ENCODE peak calls at places on chromosomes 5 and 9, in eight cellular contexts. V is A549, J is GM12892, C is right lobe of liver, Z is NB4, B is transverse colon, F is breast epithelium, H is ovary. S is an unnamed sample.

GRCh38 chr5:76544268-76544926 is 78.8 kb downstream of the F2RL2 start:
- DNase-seq in V (peak; percentile 44), J (no peak), C (peak; percentile 51), Z (peak; percentile 81), B (peak; percentile 70), F (no peak), H (no peak), S (peak; percentile 78)

GRCh38 chr5:147391781-147392180 is 118.1 kb downstream of the DPYSL3 start:
- DNase-seq in V (peak; percentile 48), J (no peak), C (no peak), Z (peak; percentile 57), B (peak; percentile 48), F (no peak), H (peak; percentile 43), S (peak; percentile 51)

GRCh38 chr5:125059255-125060050 is 313.0 kb upstream of the ZNF608 start:
- DNase-seq in V (no peak), J (no peak), C (no peak), Z (no peak), B (no peak), F (no peak), H (no peak), S (no peak)

GRCh38 chr5:6543830-6544560 is 88.8 kb downstream of the NSUN2 start:
- DNase-seq in V (no peak), J (no peak), C (no peak), Z (no peak), B (no peak), F (no peak), H (no peak), S (no peak)

GRCh38 chr9:113659039-113659438 is 195.5 kb downstream of the RGS3 start:
- DNase-seq in V (no peak), J (no peak), C (no peak), Z (no peak), B (no peak), F (no peak), H (no peak), S (no peak)

GRCh38 chr9:137691648-137692357 is 73.0 kb downstream of the EHMT1 start:
- DNase-seq in V (no peak), J (no peak), C (no peak), Z (peak; percentile 74), B (no peak), F (no peak), H (no peak), S (no peak)

GRCh38 chr9:15509931-15510788 is 610 bp downstream of the PSIP1 start:
- DNase-seq in V (peak; percentile 27), J (peak; percentile 56), C (peak; percentile 57), Z (peak; percentile 74), B (peak; percentile 47), F (no peak), H (peak; percentile 48), S (peak; percentile 84)

GRCh38 chr9:129258124-129258822 is 80.2 kb upstream of the IER5L start:
- DNase-seq in V (peak; percentile 98), J (peak; percentile 60), C (peak; percentile 88), Z (peak; percentile 60), B (peak; percentile 81), F (peak; percentile 92), H (peak; percentile 96), S (peak; percentile 71)

DNA sequence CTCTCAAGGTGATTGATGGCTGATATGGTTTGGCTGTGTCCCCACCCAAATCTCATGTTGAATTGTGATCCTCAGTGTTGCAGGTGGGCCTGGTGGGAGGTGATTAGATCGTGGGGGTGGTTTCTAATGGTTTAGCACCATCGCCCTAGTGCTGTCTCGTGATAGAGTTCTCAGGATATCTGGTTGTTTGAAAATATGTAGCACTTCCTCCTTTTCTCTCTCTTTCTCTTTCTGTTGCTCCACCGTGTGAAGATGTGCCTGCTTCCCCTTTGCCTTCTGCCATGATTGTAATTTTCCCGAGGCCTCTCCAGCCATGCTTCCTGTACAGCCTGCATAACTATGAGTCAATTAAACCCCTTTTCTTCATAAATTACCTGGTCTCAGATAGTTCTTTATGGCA is 111.6 kb downstream of the SREK1 start:
- DNase-seq in V (no peak), J (no peak), C (no peak), Z (peak; percentile 5), B (no peak), F (no peak), H (no peak), S (no peak)
- TF ChIP-seq POLR2A in V (no peak), J (no peak), C (no peak), Z (no peak), B (no peak), F (no peak), H (no peak), S (no peak)

DNA sequence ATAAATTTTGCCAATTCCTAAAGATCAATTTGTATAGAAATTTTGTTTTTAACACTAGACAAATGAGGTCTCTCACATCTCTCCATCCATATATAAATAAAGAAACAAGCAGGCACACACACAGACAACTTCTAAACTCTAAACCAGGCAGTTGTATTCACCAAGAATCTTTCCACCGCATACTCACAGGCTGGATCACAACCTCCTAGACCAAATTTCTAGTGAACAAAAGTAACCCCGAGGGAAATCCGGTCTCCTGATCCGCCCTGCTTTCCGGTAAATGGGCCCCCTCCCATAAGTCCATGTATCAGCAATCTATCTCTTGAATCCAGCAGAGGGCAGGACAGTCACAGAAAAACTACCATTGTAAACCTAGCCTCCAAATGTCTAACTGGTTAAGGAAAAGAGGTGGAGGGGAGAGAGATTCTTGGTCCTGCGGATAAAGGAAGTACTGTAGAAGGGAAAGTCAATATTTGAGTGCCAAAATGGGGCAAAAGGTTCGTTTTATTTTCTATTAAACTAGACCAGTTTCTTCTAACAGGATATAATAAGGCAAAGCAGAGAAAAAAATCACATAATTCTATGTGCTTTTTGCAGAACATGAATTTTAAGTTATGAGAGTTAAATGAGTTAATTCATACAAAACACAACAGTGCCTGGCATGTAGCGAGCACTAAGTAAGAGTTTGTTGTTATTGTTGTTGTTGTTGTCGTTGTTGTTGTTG is 4.8 kb upstream of the SMU1 start:
- DNase-seq in V (peak; percentile 91), J (peak; percentile 42), C (peak; percentile 43), Z (peak; percentile 98), B (peak; percentile 54), F (peak; percentile 50), H (peak; percentile 75), S (peak; percentile 87)
- TF ChIP-seq POLR2A in V (no peak), J (no peak), C (no peak), Z (peak; percentile 41), B (no peak), F (no peak), H (no peak), S (no peak)

GRCh38 chr5:177350776-177351391 is 584 bp downstream of the LMAN2 start:
- DNase-seq in V (no peak), J (no peak), C (no peak), Z (no peak), B (no peak), F (no peak), H (no peak), S (no peak)

GRCh38 chr5:177349762-177350161 is 1.7 kb downstream of the LMAN2 start:
- DNase-seq in V (no peak), J (no peak), C (peak; percentile 2), Z (no peak), B (no peak), F (no peak), H (no peak), S (no peak)

GRCh38 chr5:177349362-177349647 is 2.2 kb downstream of the LMAN2 start:
- DNase-seq in V (no peak), J (no peak), C (no peak), Z (no peak), B (no peak), F (no peak), H (no peak), S (no peak)

GRCh38 chr5:177353093-177353492 is 1.6 kb upstream of the LMAN2 start:
- DNase-seq in V (no peak), J (no peak), C (no peak), Z (no peak), B (no peak), F (no peak), H (no peak), S (no peak)

GRCh38 chr5:177351392-177352329 is at the start of gene LMAN2:
- DNase-seq in V (peak; percentile 94), J (peak; percentile 95), C (peak; percentile 92), Z (peak; percentile 96), B (peak; percentile 94), F (peak; percentile 90), H (peak; percentile 94), S (peak; percentile 97)
- TF ChIP-seq POLR2A in V (peak; percentile 73), J (peak; percentile 85), C (peak; percentile 50), Z (peak; percentile 77), B (peak; percentile 81), F (no peak), H (peak; percentile 47), S (peak; percentile 91)

DNA sequence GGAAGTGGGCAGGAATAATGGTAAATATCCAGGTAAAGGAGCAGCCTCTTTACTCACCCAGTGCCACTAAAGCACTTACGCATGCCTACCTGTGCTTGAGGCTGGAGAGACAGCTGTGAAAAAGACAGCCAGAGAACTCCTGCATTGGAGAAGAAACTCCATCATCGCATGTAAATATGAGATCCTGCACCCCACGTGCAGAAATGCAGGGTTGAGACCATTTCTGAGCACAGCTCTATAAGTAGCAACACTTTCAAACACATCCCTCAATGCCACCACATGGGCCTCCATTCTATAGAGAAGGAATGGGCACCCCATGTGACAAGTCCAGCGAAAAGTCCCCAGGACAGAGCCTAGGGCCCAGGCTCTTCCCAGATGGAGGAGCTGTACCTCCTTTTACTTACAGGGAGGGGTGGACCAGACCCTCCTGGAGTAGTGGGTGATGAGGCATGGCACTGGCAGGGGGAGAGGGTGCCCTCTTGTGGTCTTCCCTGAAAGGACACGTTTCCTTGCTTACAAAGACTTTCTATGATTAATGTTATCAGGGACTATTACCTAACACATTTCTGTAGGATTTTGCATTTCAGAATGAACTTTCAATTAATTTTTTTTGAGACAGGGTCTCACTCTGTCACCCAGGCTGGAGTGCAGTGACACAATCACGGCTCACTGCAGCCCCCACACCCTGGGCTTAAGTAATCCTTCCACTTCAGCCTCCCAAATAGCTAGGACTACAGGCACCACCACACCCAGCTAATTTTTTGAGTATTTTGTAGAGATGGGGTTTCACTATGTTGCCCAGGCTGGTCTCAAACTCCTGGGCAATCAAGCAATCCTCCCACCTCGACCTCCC is 55.3 kb upstream of the IL17B start:
- DNase-seq in V (peak; percentile 88), J (peak; percentile 46), C (peak; percentile 47), Z (peak; percentile 77), B (peak; percentile 67), F (no peak), H (peak; percentile 77), S (peak; percentile 45)
- TF ChIP-seq POLR2A in V (no peak), J (no peak), C (no peak), Z (no peak), B (peak; percentile 8), F (no peak), H (no peak), S (no peak)

GRCh38 chr5:134020188-134020587 is 15.4 kb upstream of the VDAC1 start:
- DNase-seq in V (no peak), J (no peak), C (no peak), Z (no peak), B (peak; percentile 70), F (no peak), H (no peak), S (no peak)
- TF ChIP-seq POLR2A in V (no peak), J (no peak), C (no peak), Z (no peak), B (no peak), F (no peak), H (no peak), S (no peak)

S was measured in erythroblast.